ENCODE peak calls at places on chromosomes 11 and 22, in seven cellular contexts. One of them, this sample, is unnamed.

GRCh38 chr22:48321986-48322545 is 1505.6 kb downstream of the BRD1 start:
- DNase-seq in GM20000: no peak
- DNase-seq in activated T-helper 1 cell treated with Interleukin-2 at 50 U/mL for 16 hours: no peak
- DNase-seq in foreskin melanocyte: no peak
- DNase-seq in CD8-positive, alpha-beta memory T cell: no peak
- DNase-seq in activated T-cell treated with anti-CD3 and anti-CD28 coated beads, Interleukin-2, amount 50 U/mL, for 72 hours: no peak
- DNase-seq in COR-L47: no peak
- DNase-seq in this sample: no peak

GRCh38 chr11:87722756-87723599 is 452.3 kb downstream of the RAB38 start:
- DNase-seq in GM20000: peak
- DNase-seq in activated T-helper 1 cell treated with Interleukin-2 at 50 U/mL for 16 hours: no peak
- DNase-seq in foreskin melanocyte: peak
- DNase-seq in CD8-positive, alpha-beta memory T cell: no peak
- DNase-seq in activated T-cell treated with anti-CD3 and anti-CD28 coated beads, Interleukin-2, amount 50 U/mL, for 72 hours: peak
- DNase-seq in COR-L47: peak
- DNase-seq in this sample: no peak

GRCh38 chr22:20378110-20378509 is 15.8 kb upstream of the ZNF74 start:
- DNase-seq in GM20000: no peak
- DNase-seq in activated T-helper 1 cell treated with Interleukin-2 at 50 U/mL for 16 hours: no peak
- DNase-seq in foreskin melanocyte: no peak
- DNase-seq in CD8-positive, alpha-beta memory T cell: no peak
- DNase-seq in activated T-cell treated with anti-CD3 and anti-CD28 coated beads, Interleukin-2, amount 50 U/mL, for 72 hours: no peak
- DNase-seq in COR-L47: no peak
- DNase-seq in this sample: no peak

GRCh38 chr11:104997288-104997687 is 25.7 kb downstream of the CASP5 start:
- DNase-seq in GM20000: no peak
- DNase-seq in activated T-helper 1 cell treated with Interleukin-2 at 50 U/mL for 16 hours: no peak
- DNase-seq in foreskin melanocyte: no peak
- DNase-seq in CD8-positive, alpha-beta memory T cell: no peak
- DNase-seq in activated T-cell treated with anti-CD3 and anti-CD28 coated beads, Interleukin-2, amount 50 U/mL, for 72 hours: no peak
- DNase-seq in COR-L47: no peak
- DNase-seq in this sample: no peak

GRCh38 chr11:115408036-115408911 is 95.9 kb downstream of the CADM1 start:
- DNase-seq in GM20000: no peak
- DNase-seq in activated T-helper 1 cell treated with Interleukin-2 at 50 U/mL for 16 hours: no peak
- DNase-seq in foreskin melanocyte: peak
- DNase-seq in CD8-positive, alpha-beta memory T cell: no peak
- DNase-seq in activated T-cell treated with anti-CD3 and anti-CD28 coated beads, Interleukin-2, amount 50 U/mL, for 72 hours: no peak
- DNase-seq in COR-L47: no peak
- DNase-seq in this sample: no peak

GRCh38 chr11:3685923-3686322 is 14.7 kb upstream of the CHRNA10 start:
- DNase-seq in GM20000: no peak
- DNase-seq in activated T-helper 1 cell treated with Interleukin-2 at 50 U/mL for 16 hours: no peak
- DNase-seq in foreskin melanocyte: no peak
- DNase-seq in CD8-positive, alpha-beta memory T cell: no peak
- DNase-seq in activated T-cell treated with anti-CD3 and anti-CD28 coated beads, Interleukin-2, amount 50 U/mL, for 72 hours: no peak
- DNase-seq in COR-L47: no peak
- DNase-seq in this sample: no peak

GRCh38 chr22:46370584-46371373 is 35.3 kb downstream of the TRMU start:
- DNase-seq in GM20000: no peak
- DNase-seq in activated T-helper 1 cell treated with Interleukin-2 at 50 U/mL for 16 hours: peak
- DNase-seq in foreskin melanocyte: no peak
- DNase-seq in CD8-positive, alpha-beta memory T cell: peak
- DNase-seq in activated T-cell treated with anti-CD3 and anti-CD28 coated beads, Interleukin-2, amount 50 U/mL, for 72 hours: no peak
- DNase-seq in COR-L47: no peak
- DNase-seq in this sample: no peak

GRCh38 chr22:20109411-20110358 is 6.2 kb upstream of the RANBP1 start:
- DNase-seq in GM20000: no peak
- DNase-seq in activated T-helper 1 cell treated with Interleukin-2 at 50 U/mL for 16 hours: no peak
- DNase-seq in foreskin melanocyte: no peak
- DNase-seq in CD8-positive, alpha-beta memory T cell: no peak
- DNase-seq in activated T-cell treated with anti-CD3 and anti-CD28 coated beads, Interleukin-2, amount 50 U/mL, for 72 hours: no peak
- DNase-seq in COR-L47: no peak
- DNase-seq in this sample: no peak

GRCh38 chr11:117932426-117932825 is 3.2 kb upstream of the TMPRSS13 start:
- DNase-seq in GM20000: no peak
- DNase-seq in activated T-helper 1 cell treated with Interleukin-2 at 50 U/mL for 16 hours: no peak
- DNase-seq in foreskin melanocyte: no peak
- DNase-seq in CD8-positive, alpha-beta memory T cell: no peak
- DNase-seq in activated T-cell treated with anti-CD3 and anti-CD28 coated beads, Interleukin-2, amount 50 U/mL, for 72 hours: peak
- DNase-seq in COR-L47: no peak
- DNase-seq in this sample: no peak

GRCh38 chr22:23903328-23903971 is 9.3 kb downstream of the MIF start:
- DNase-seq in GM20000: no peak
- DNase-seq in activated T-helper 1 cell treated with Interleukin-2 at 50 U/mL for 16 hours: no peak
- DNase-seq in foreskin melanocyte: no peak
- DNase-seq in CD8-positive, alpha-beta memory T cell: no peak
- DNase-seq in activated T-cell treated with anti-CD3 and anti-CD28 coated beads, Interleukin-2, amount 50 U/mL, for 72 hours: no peak
- DNase-seq in COR-L47: no peak
- DNase-seq in this sample: no peak

GRCh38 chr11:64535811-64536210 is 55.2 kb upstream of the SLC22A12 start:
- DNase-seq in GM20000: no peak
- DNase-seq in activated T-helper 1 cell treated with Interleukin-2 at 50 U/mL for 16 hours: no peak
- DNase-seq in foreskin melanocyte: no peak
- DNase-seq in CD8-positive, alpha-beta memory T cell: no peak
- DNase-seq in activated T-cell treated with anti-CD3 and anti-CD28 coated beads, Interleukin-2, amount 50 U/mL, for 72 hours: no peak
- DNase-seq in COR-L47: no peak
- DNase-seq in this sample: no peak

GRCh38 chr22:50269573-50270301 is 443 bp downstream of the MAPK11 start:
- DNase-seq in GM20000: peak
- DNase-seq in activated T-helper 1 cell treated with Interleukin-2 at 50 U/mL for 16 hours: no peak
- DNase-seq in foreskin melanocyte: no peak
- DNase-seq in CD8-positive, alpha-beta memory T cell: peak
- DNase-seq in activated T-cell treated with anti-CD3 and anti-CD28 coated beads, Interleukin-2, amount 50 U/mL, for 72 hours: peak
- DNase-seq in COR-L47: peak
- DNase-seq in this sample: no peak

GRCh38 chr11:128738942-128739341 is 45.1 kb downstream of the FLI1 start:
- DNase-seq in GM20000: no peak
- DNase-seq in activated T-helper 1 cell treated with Interleukin-2 at 50 U/mL for 16 hours: no peak
- DNase-seq in foreskin melanocyte: no peak
- DNase-seq in CD8-positive, alpha-beta memory T cell: no peak
- DNase-seq in activated T-cell treated with anti-CD3 and anti-CD28 coated beads, Interleukin-2, amount 50 U/mL, for 72 hours: no peak
- DNase-seq in COR-L47: no peak
- DNase-seq in this sample: no peak

GRCh38 chr11:104098132-104098531 is 61.7 kb downstream of the DDI1 start:
- DNase-seq in GM20000: no peak
- DNase-seq in activated T-helper 1 cell treated with Interleukin-2 at 50 U/mL for 16 hours: no peak
- DNase-seq in foreskin melanocyte: no peak
- DNase-seq in CD8-positive, alpha-beta memory T cell: no peak
- DNase-seq in activated T-cell treated with anti-CD3 and anti-CD28 coated beads, Interleukin-2, amount 50 U/mL, for 72 hours: no peak
- DNase-seq in COR-L47: no peak
- DNase-seq in this sample: no peak

GRCh38 chr22:24244144-24244787 is 616 bp downstream of the GGT5 start:
- DNase-seq in GM20000: no peak
- DNase-seq in activated T-helper 1 cell treated with Interleukin-2 at 50 U/mL for 16 hours: no peak
- DNase-seq in foreskin melanocyte: no peak
- DNase-seq in CD8-positive, alpha-beta memory T cell: no peak
- DNase-seq in activated T-cell treated with anti-CD3 and anti-CD28 coated beads, Interleukin-2, amount 50 U/mL, for 72 hours: no peak
- DNase-seq in COR-L47: no peak
- DNase-seq in this sample: peak

GRCh38 chr11:121936781-121937447 is 179.1 kb downstream of the BLID start:
- DNase-seq in GM20000: no peak
- DNase-seq in activated T-helper 1 cell treated with Interleukin-2 at 50 U/mL for 16 hours: no peak
- DNase-seq in foreskin melanocyte: no peak
- DNase-seq in CD8-positive, alpha-beta memory T cell: no peak
- DNase-seq in activated T-cell treated with anti-CD3 and anti-CD28 coated beads, Interleukin-2, amount 50 U/mL, for 72 hours: no peak
- DNase-seq in COR-L47: no peak
- DNase-seq in this sample: peak

GRCh38 chr22:36144886-36145541 is 15.5 kb downstream of the APOL3 start:
- DNase-seq in GM20000: peak
- DNase-seq in activated T-helper 1 cell treated with Interleukin-2 at 50 U/mL for 16 hours: no peak
- DNase-seq in foreskin melanocyte: peak
- DNase-seq in CD8-positive, alpha-beta memory T cell: no peak
- DNase-seq in activated T-cell treated with anti-CD3 and anti-CD28 coated beads, Interleukin-2, amount 50 U/mL, for 72 hours: peak
- DNase-seq in COR-L47: peak
- DNase-seq in this sample: peak

GRCh38 chr11:71153005-71153395 is 99.4 kb downstream of the SHANK2 start:
- DNase-seq in GM20000: no peak
- DNase-seq in activated T-helper 1 cell treated with Interleukin-2 at 50 U/mL for 16 hours: no peak
- DNase-seq in foreskin melanocyte: no peak
- DNase-seq in CD8-positive, alpha-beta memory T cell: no peak
- DNase-seq in activated T-cell treated with anti-CD3 and anti-CD28 coated beads, Interleukin-2, amount 50 U/mL, for 72 hours: no peak
- DNase-seq in COR-L47: no peak
- DNase-seq in this sample: no peak

GRCh38 chr11:77141034-77141433 is 13.0 kb downstream of the MYO7A start:
- DNase-seq in GM20000: no peak
- DNase-seq in activated T-helper 1 cell treated with Interleukin-2 at 50 U/mL for 16 hours: no peak
- DNase-seq in foreskin melanocyte: no peak
- DNase-seq in CD8-positive, alpha-beta memory T cell: no peak
- DNase-seq in activated T-cell treated with anti-CD3 and anti-CD28 coated beads, Interleukin-2, amount 50 U/mL, for 72 hours: no peak
- DNase-seq in COR-L47: no peak
- DNase-seq in this sample: peak

GRCh38 chr11:74696932-74697687 is 34.1 kb downstream of the CHRDL2 start:
- DNase-seq in GM20000: no peak
- DNase-seq in activated T-helper 1 cell treated with Interleukin-2 at 50 U/mL for 16 hours: no peak
- DNase-seq in foreskin melanocyte: no peak
- DNase-seq in CD8-positive, alpha-beta memory T cell: no peak
- DNase-seq in activated T-cell treated with anti-CD3 and anti-CD28 coated beads, Interleukin-2, amount 50 U/mL, for 72 hours: no peak
- DNase-seq in COR-L47: no peak
- DNase-seq in this sample: peak

GRCh38 chr11:62645660-62645933 is 816 bp downstream of the GANAB start:
- DNase-seq in GM20000: no peak
- DNase-seq in activated T-helper 1 cell treated with Interleukin-2 at 50 U/mL for 16 hours: no peak
- DNase-seq in foreskin melanocyte: no peak
- DNase-seq in CD8-positive, alpha-beta memory T cell: no peak
- DNase-seq in activated T-cell treated with anti-CD3 and anti-CD28 coated beads, Interleukin-2, amount 50 U/mL, for 72 hours: no peak
- DNase-seq in COR-L47: no peak
- DNase-seq in this sample: no peak

GRCh38 chr11:8258289-8258688 is 5.4 kb downstream of the LMO1 start:
- DNase-seq in GM20000: no peak
- DNase-seq in activated T-helper 1 cell treated with Interleukin-2 at 50 U/mL for 16 hours: no peak
- DNase-seq in foreskin melanocyte: peak
- DNase-seq in CD8-positive, alpha-beta memory T cell: no peak
- DNase-seq in activated T-cell treated with anti-CD3 and anti-CD28 coated beads, Interleukin-2, amount 50 U/mL, for 72 hours: no peak
- DNase-seq in COR-L47: peak
- DNase-seq in this sample: no peak

GRCh38 chr11:102580185-102580951 is 44.8 kb downstream of the MMP20 start:
- DNase-seq in GM20000: no peak
- DNase-seq in activated T-helper 1 cell treated with Interleukin-2 at 50 U/mL for 16 hours: no peak
- DNase-seq in foreskin melanocyte: no peak
- DNase-seq in CD8-positive, alpha-beta memory T cell: no peak
- DNase-seq in activated T-cell treated with anti-CD3 and anti-CD28 coated beads, Interleukin-2, amount 50 U/mL, for 72 hours: no peak
- DNase-seq in COR-L47: no peak
- DNase-seq in this sample: no peak

GRCh38 chr22:46812034-46812605 is 49.7 kb downstream of the TBC1D22A start:
- DNase-seq in GM20000: no peak
- DNase-seq in activated T-helper 1 cell treated with Interleukin-2 at 50 U/mL for 16 hours: no peak
- DNase-seq in foreskin melanocyte: no peak
- DNase-seq in CD8-positive, alpha-beta memory T cell: no peak
- DNase-seq in activated T-cell treated with anti-CD3 and anti-CD28 coated beads, Interleukin-2, amount 50 U/mL, for 72 hours: no peak
- DNase-seq in COR-L47: no peak
- DNase-seq in this sample: no peak

GRCh38 chr11:6611092-6612007 is 666 bp downstream of the TAF10 start:
- DNase-seq in GM20000: no peak
- DNase-seq in activated T-helper 1 cell treated with Interleukin-2 at 50 U/mL for 16 hours: no peak
- DNase-seq in foreskin melanocyte: no peak
- DNase-seq in CD8-positive, alpha-beta memory T cell: no peak
- DNase-seq in activated T-cell treated with anti-CD3 and anti-CD28 coated beads, Interleukin-2, amount 50 U/mL, for 72 hours: peak
- DNase-seq in COR-L47: no peak
- DNase-seq in this sample: peak

GRCh38 chr11:111845256-111846028 is 25.9 kb downstream of the ALG9 start:
- DNase-seq in GM20000: no peak
- DNase-seq in activated T-helper 1 cell treated with Interleukin-2 at 50 U/mL for 16 hours: no peak
- DNase-seq in foreskin melanocyte: no peak
- DNase-seq in CD8-positive, alpha-beta memory T cell: no peak
- DNase-seq in activated T-cell treated with anti-CD3 and anti-CD28 coated beads, Interleukin-2, amount 50 U/mL, for 72 hours: no peak
- DNase-seq in COR-L47: no peak
- DNase-seq in this sample: no peak

GRCh38 chr11:40921256-40921655 is 538.2 kb downstream of the LRRC4C start:
- DNase-seq in GM20000: no peak
- DNase-seq in activated T-helper 1 cell treated with Interleukin-2 at 50 U/mL for 16 hours: no peak
- DNase-seq in foreskin melanocyte: no peak
- DNase-seq in CD8-positive, alpha-beta memory T cell: no peak
- DNase-seq in activated T-cell treated with anti-CD3 and anti-CD28 coated beads, Interleukin-2, amount 50 U/mL, for 72 hours: no peak
- DNase-seq in COR-L47: no peak
- DNase-seq in this sample: no peak

GRCh38 chr11:27646051-27646818 is 54.0 kb downstream of the BDNF start:
- DNase-seq in GM20000: no peak
- DNase-seq in activated T-helper 1 cell treated with Interleukin-2 at 50 U/mL for 16 hours: no peak
- DNase-seq in foreskin melanocyte: no peak
- DNase-seq in CD8-positive, alpha-beta memory T cell: no peak
- DNase-seq in activated T-cell treated with anti-CD3 and anti-CD28 coated beads, Interleukin-2, amount 50 U/mL, for 72 hours: no peak
- DNase-seq in COR-L47: no peak
- DNase-seq in this sample: no peak

GRCh38 chr11:1296287-1296686 is 13.1 kb downstream of the TOLLIP start:
- DNase-seq in GM20000: no peak
- DNase-seq in activated T-helper 1 cell treated with Interleukin-2 at 50 U/mL for 16 hours: no peak
- DNase-seq in foreskin melanocyte: no peak
- DNase-seq in CD8-positive, alpha-beta memory T cell: no peak
- DNase-seq in activated T-cell treated with anti-CD3 and anti-CD28 coated beads, Interleukin-2, amount 50 U/mL, for 72 hours: no peak
- DNase-seq in COR-L47: no peak
- DNase-seq in this sample: no peak

GRCh38 chr22:37487559-37487958 is 1.4 kb upstream of the MFNG start:
- DNase-seq in GM20000: no peak
- DNase-seq in activated T-helper 1 cell treated with Interleukin-2 at 50 U/mL for 16 hours: no peak
- DNase-seq in foreskin melanocyte: no peak
- DNase-seq in CD8-positive, alpha-beta memory T cell: no peak
- DNase-seq in activated T-cell treated with anti-CD3 and anti-CD28 coated beads, Interleukin-2, amount 50 U/mL, for 72 hours: no peak
- DNase-seq in COR-L47: no peak
- DNase-seq in this sample: no peak

GRCh38 chr22:26479792-26480610 is 3.6 kb downstream of the HPS4 start:
- DNase-seq in GM20000: no peak
- DNase-seq in activated T-helper 1 cell treated with Interleukin-2 at 50 U/mL for 16 hours: no peak
- DNase-seq in foreskin melanocyte: no peak
- DNase-seq in CD8-positive, alpha-beta memory T cell: no peak
- DNase-seq in activated T-cell treated with anti-CD3 and anti-CD28 coated beads, Interleukin-2, amount 50 U/mL, for 72 hours: no peak
- DNase-seq in COR-L47: no peak
- DNase-seq in this sample: no peak

GRCh38 chr11:65917077-65917433 is 1.8 kb downstream of the C11orf68 start:
- DNase-seq in GM20000: no peak
- DNase-seq in activated T-helper 1 cell treated with Interleukin-2 at 50 U/mL for 16 hours: no peak
- DNase-seq in foreskin melanocyte: no peak
- DNase-seq in CD8-positive, alpha-beta memory T cell: no peak
- DNase-seq in activated T-cell treated with anti-CD3 and anti-CD28 coated beads, Interleukin-2, amount 50 U/mL, for 72 hours: no peak
- DNase-seq in COR-L47: no peak
- DNase-seq in this sample: no peak

GRCh38 chr11:74070713-74071506 is 62.0 kb upstream of the UCP3 start:
- DNase-seq in GM20000: no peak
- DNase-seq in activated T-helper 1 cell treated with Interleukin-2 at 50 U/mL for 16 hours: no peak
- DNase-seq in foreskin melanocyte: peak
- DNase-seq in CD8-positive, alpha-beta memory T cell: no peak
- DNase-seq in activated T-cell treated with anti-CD3 and anti-CD28 coated beads, Interleukin-2, amount 50 U/mL, for 72 hours: no peak
- DNase-seq in COR-L47: no peak
- DNase-seq in this sample: no peak

GRCh38 chr11:32792948-32793475 is 1.4 kb downstream of the CCDC73 start:
- DNase-seq in GM20000: peak
- DNase-seq in activated T-helper 1 cell treated with Interleukin-2 at 50 U/mL for 16 hours: peak
- DNase-seq in foreskin melanocyte: no peak
- DNase-seq in CD8-positive, alpha-beta memory T cell: peak
- DNase-seq in activated T-cell treated with anti-CD3 and anti-CD28 coated beads, Interleukin-2, amount 50 U/mL, for 72 hours: peak
- DNase-seq in COR-L47: peak
- DNase-seq in this sample: peak

GRCh38 chr11:91866642-91867041 is 358.0 kb upstream of the FAT3 start:
- DNase-seq in GM20000: no peak
- DNase-seq in activated T-helper 1 cell treated with Interleukin-2 at 50 U/mL for 16 hours: no peak
- DNase-seq in foreskin melanocyte: no peak
- DNase-seq in CD8-positive, alpha-beta memory T cell: no peak
- DNase-seq in activated T-cell treated with anti-CD3 and anti-CD28 coated beads, Interleukin-2, amount 50 U/mL, for 72 hours: no peak
- DNase-seq in COR-L47: no peak
- DNase-seq in this sample: no peak

GRCh38 chr11:31805037-31805628 is 6.0 kb downstream of the PAX6 start:
- DNase-seq in GM20000: peak
- DNase-seq in activated T-helper 1 cell treated with Interleukin-2 at 50 U/mL for 16 hours: no peak
- DNase-seq in foreskin melanocyte: no peak
- DNase-seq in CD8-positive, alpha-beta memory T cell: no peak
- DNase-seq in activated T-cell treated with anti-CD3 and anti-CD28 coated beads, Interleukin-2, amount 50 U/mL, for 72 hours: no peak
- DNase-seq in COR-L47: no peak
- DNase-seq in this sample: no peak

This sample was measured in HCEC 1CT.